ENCODE peak calls at places on chromosomes 4 and X, in five cellular contexts. F is stimulated activated CD8-positive, alpha-beta memory T cell treated with anti-CD3 and anti-CD28 coated beads, Interleukin-7, amount 100 ng/mL, for 4 hours; A is EH; N is pancreas; I is smooth muscle cell of the brain vasculature. D is an unnamed sample.

GRCh38 chrX:123338240-123338639 is 154.2 kb downstream of the GRIA3 start:
- DNase-seq in I (no peak), A (peak; percentile 39), N (no peak), F (no peak), D (no peak)

GRCh38 chrX:15350329-15350996 is 15.1 kb upstream of the PIGA start:
- DNase-seq in F (no peak), A (no peak), I (no peak), N (no peak), D (no peak)

GRCh38 chr4:2879026-2879425 is 35.4 kb downstream of the ADD1 start:
- DNase-seq in I (no peak), N (no peak), F (no peak), A (no peak), D (no peak)

GRCh38 chrX:110665636-110666035 is 130.0 kb downstream of the CHRDL1 start:
- DNase-seq in N (peak; percentile 46), F (no peak), I (no peak), A (peak; percentile 51), D (no peak)

GRCh38 chrX:118325453-118325852 is 20.5 kb upstream of the WDR44 start:
- DNase-seq in A (no peak), N (no peak), F (no peak), I (no peak), D (no peak)

GRCh38 chr4:73311428-73311827 is 52.8 kb upstream of the ANKRD17 start:
- DNase-seq in F (no peak), N (no peak), I (no peak), A (peak; percentile 63), D (no peak)

GRCh38 chr4:73891739-73892405 is 22.7 kb downstream of the CXCL1 start:
- DNase-seq in F (no peak), I (peak; percentile 78), N (no peak), A (peak; percentile 94), D (no peak)

GRCh38 chr4:15149842-15150592 is 147.7 kb downstream of the CPEB2 start:
- DNase-seq in A (peak; percentile 85), F (no peak), N (peak; percentile 37), I (peak; percentile 46), D (no peak)

GRCh38 chrX:38452603-38453002 is 100.2 kb downstream of the OTC start:
- DNase-seq in I (no peak), A (no peak), N (no peak), F (no peak), D (no peak)

GRCh38 chrX:132231587-132231986 is 12.3 kb upstream of the RAP2C start:
- DNase-seq in A (no peak), I (no peak), F (no peak), N (no peak), D (no peak)

GRCh38 chrX:65697173-65697572 is 29.7 kb downstream of the MSN start:
- DNase-seq in N (no peak), F (no peak), A (peak; percentile 92), I (no peak), D (no peak)

GRCh38 chr4:124454772-124455270 is 257.7 kb downstream of the ANKRD50 start:
- DNase-seq in F (no peak), N (no peak), I (no peak), A (no peak), D (no peak)

GRCh38 chrX:9573282-9574106 is 108.6 kb downstream of the TBL1X start:
- DNase-seq in I (no peak), F (no peak), A (no peak), N (peak; percentile 40), D (no peak)

GRCh38 chr4:98094118-98094517 is 49.2 kb downstream of the STPG2 start:
- DNase-seq in F (no peak), N (no peak), I (no peak), A (no peak), D (no peak)

GRCh38 chrX:103730746-103731508 is 20.2 kb downstream of the TMEM31 start:
- DNase-seq in A (peak; percentile 87), N (no peak), F (no peak), I (peak; percentile 28), D (no peak)

GRCh38 chrX:22069586-22069985 is 37.5 kb downstream of the PHEX start:
- DNase-seq in N (no peak), I (no peak), A (no peak), F (no peak), D (no peak)

GRCh38 chr4:66475596-66475995 is 805.3 kb upstream of the EPHA5 start:
- DNase-seq in A (peak; percentile 18), I (no peak), F (no peak), N (no peak), D (no peak)

GRCh38 chr4:115234405-115235093 is 121.1 kb upstream of the NDST4 start:
- DNase-seq in F (no peak), I (no peak), N (no peak), A (no peak), D (no peak)

GRCh38 chr4:102553982-102554381 is 52.8 kb downstream of the NFKB1 start:
- DNase-seq in N (no peak), I (no peak), F (no peak), A (no peak), D (no peak)

GRCh38 chrX:29746326-29746725 is 469.0 kb upstream of the MAGEB2 start:
- DNase-seq in N (no peak), A (peak; percentile 32), F (no peak), I (no peak), D (no peak)

GRCh38 chr4:38857354-38858096 is 908 bp upstream of the TLR6 start:
- DNase-seq in I (peak; percentile 94), N (no peak), F (no peak), A (peak; percentile 92), D (peak; percentile 93)

GRCh38 chr4:90025248-90025647 is 101.9 kb upstream of the CCSER1 start:
- DNase-seq in A (no peak), I (no peak), F (no peak), N (no peak), D (no peak)

GRCh38 chrX:150848914-150849365 is 49.5 kb downstream of the CD99L2 start:
- DNase-seq in F (no peak), I (no peak), N (peak; percentile 62), A (no peak), D (no peak)

GRCh38 chr4:147916351-147916750 is 184.5 kb downstream of the ARHGAP10 start:
- DNase-seq in I (no peak), N (no peak), A (peak; percentile 86), F (no peak), D (no peak)

GRCh38 chrX:19991350-19991718 is 473 bp upstream of the BCLAF3 start:
- DNase-seq in F (no peak), N (no peak), A (no peak), I (no peak), D (no peak)

GRCh38 chrX:76428243-76429130 is 977 bp downstream of the MAGEE1 start:
- DNase-seq in F (peak; percentile 43), N (peak; percentile 28), I (no peak), A (no peak), D (no peak)

GRCh38 chrX:39206746-39207145 is 405.5 kb downstream of the MID1IP1 start:
- DNase-seq in A (no peak), I (no peak), F (no peak), N (no peak), D (no peak)

GRCh38 chr4:46392421-46392820 is 2.5 kb upstream of the GABRA2 start:
- DNase-seq in F (no peak), I (no peak), A (no peak), N (no peak), D (no peak)

GRCh38 chrX:152896450-152896849 is 1.4 kb upstream of the ZNF185 start:
- DNase-seq in F (no peak), A (peak; percentile 55), I (no peak), N (no peak), D (no peak)

GRCh38 chrX:24424948-24425347 is 40.1 kb upstream of the PDK3 start:
- DNase-seq in F (no peak), I (no peak), N (no peak), A (peak; percentile 44), D (no peak)

GRCh38 chr4:112109455-112110425 is 35.5 kb upstream of the FAM241A start:
- DNase-seq in I (no peak), F (no peak), A (peak; percentile 31), N (no peak), D (peak; percentile 18)

GRCh38 chrX:65647801-65648200 is 19.7 kb upstream of the MSN start:
- DNase-seq in N (no peak), F (no peak), I (no peak), A (peak; percentile 54), D (no peak)

GRCh38 chr4:150315175-150315574 is 236.9 kb downstream of the DCLK2 start:
- DNase-seq in A (peak; percentile 36), F (no peak), N (no peak), I (no peak), D (no peak)

GRCh38 chr4:42654606-42655005 is 2.3 kb downstream of the ATP8A1 start:
- DNase-seq in I (no peak), F (no peak), N (peak; percentile 19), A (peak; percentile 62), D (no peak)

GRCh38 chr4:6855692-6856297 is 53.8 kb upstream of the TBC1D14 start:
- DNase-seq in I (no peak), F (peak; percentile 17), A (peak; percentile 84), N (no peak), D (no peak)

GRCh38 chr4:175562537-175562936 is 249.5 kb downstream of the GPM6A start:
- DNase-seq in I (no peak), A (no peak), F (no peak), N (no peak), D (no peak)

GRCh38 chr4:100635899-100636298 is 118.1 kb upstream of the EMCN start:
- DNase-seq in F (no peak), A (no peak), I (no peak), N (peak; percentile 60), D (no peak)

GRCh38 chrX:131262738-131263679 is 26.1 kb downstream of the IGSF1 start:
- DNase-seq in N (peak; percentile 58), I (no peak), A (no peak), F (no peak), D (no peak)